ENCODE peak calls at places on chromosomes 6 and 20, in four cellular contexts. F is iris pigment epithelial cell, H is heart left ventricle, R is SJCRH30. L is an unnamed sample.

GRCh38 chr6:69601132-69601531 is 195.7 kb downstream of the LMBRD1 start:
- DNase-seq in F (no peak), H (no peak), R (no peak), L (no peak)

GRCh38 chr6:101397199-101397598 is 3.7 kb downstream of the GRIK2 start:
- DNase-seq in F (peak), H (no peak), R (peak), L (no peak)

GRCh38 chr6:70413829-70414494 is 654 bp downstream of the FAM135A start:
- DNase-seq in F (no peak), H (no peak), R (peak), L (no peak)

GRCh38 chr6:402901-403658 is 11.5 kb downstream of the IRF4 start:
- DNase-seq in F (no peak), H (no peak), R (no peak), L (no peak)

GRCh38 chr20:51574248-51575033 is 31.9 kb upstream of the NFATC2 start:
- DNase-seq in F (peak), H (no peak), R (no peak), L (no peak)

GRCh38 chr6:12467706-12468670 is 177.8 kb downstream of the EDN1 start:
- DNase-seq in F (peak), H (no peak), R (no peak), L (no peak)

GRCh38 chr20:61533231-61533631 is 281.2 kb downstream of the CDH4 start:
- DNase-seq in F (no peak), H (no peak), R (no peak), L (no peak)

GRCh38 chr20:4136967-4137334 is 121.6 kb upstream of the RNF24 start:
- DNase-seq in F (no peak), H (no peak), R (no peak), L (no peak)

GRCh38 chr6:142568857-142569597 is 267.2 kb downstream of the ADGRG6 start:
- DNase-seq in F (peak), H (no peak), R (no peak), L (no peak)

GRCh38 chr20:2051920-2052319 is 49.7 kb upstream of the STK35 start:
- DNase-seq in F (no peak), H (no peak), R (no peak), L (no peak)

GRCh38 chr6:28478518-28478917 is 35.2 kb upstream of the ZSCAN23 start:
- DNase-seq in F (peak), H (no peak), R (no peak), L (no peak)

GRCh38 chr6:120558294-120558693 is 776.0 kb downstream of the TBC1D32 start:
- DNase-seq in F (no peak), H (no peak), R (no peak), L (no peak)

GRCh38 chr20:26208296-26209091 is 511.8 kb upstream of the ZNF337 start:
- DNase-seq in F (no peak), H (no peak), R (no peak), L (no peak)

GRCh38 chr6:20117474-20117873 is 94.8 kb downstream of the MBOAT1 start:
- DNase-seq in F (peak), H (no peak), R (no peak), L (no peak)

GRCh38 chr6:137332637-137333228 is 113.5 kb upstream of the IFNGR1 start:
- DNase-seq in F (no peak), H (no peak), R (no peak), L (no peak)

GRCh38 chr20:62938105-62938888 is at the start of gene GID8:
- DNase-seq in F (peak), H (peak), R (peak), L (no peak)

GRCh38 chr20:25237610-25238318 is 10.1 kb upstream of the PYGB start:
- DNase-seq in F (peak), H (peak), R (peak), L (no peak)

GRCh38 chr6:142187209-142187608 is 40.1 kb downstream of the VTA1 start:
- DNase-seq in F (peak), H (peak), R (peak), L (peak)

GRCh38 chr20:46791722-46792416 is 82.4 kb downstream of the SLC2A10 start:
- DNase-seq in F (no peak), H (no peak), R (peak), L (no peak)